ENCODE peak calls at places on chromosomes 12 and 14, in seven cellular contexts. P is fibroblast of villous mesenchyme; X is heart left ventricle; B is CD8-positive, alpha-beta T cell; U is astrocyte of the cerebellum; Z is GM23338; S is fibroblast of pulmonary artery. K is an unnamed sample.

GRCh38 chr12:108789546-108789945 is 58.2 kb upstream of the CORO1C start:
- DNase-seq in S (no peak), Z (no peak), U (no peak), X (no peak), B (no peak), P (no peak), K (no peak)

GRCh38 chr12:55741978-55742377 is 944 bp upstream of the GDF11 start:
- DNase-seq in P (no peak), B (no peak), U (no peak), Z (no peak), X (no peak), S (no peak), K (no peak)

GRCh38 chr12:83462419-83462818 is 775.7 kb downstream of the TMTC2 start:
- DNase-seq in P (no peak), Z (peak), B (no peak), U (no peak), X (no peak), S (no peak), K (no peak)

GRCh38 chr14:68939893-68940613 is 39.0 kb downstream of the ACTN1 start:
- DNase-seq in B (no peak), U (peak), S (peak), Z (peak), P (peak), X (peak), K (peak)

GRCh38 chr14:92962031-92962830 is 39.3 kb downstream of the CHGA start:
- DNase-seq in X (no peak), P (no peak), B (no peak), S (no peak), Z (no peak), U (no peak), K (no peak)

GRCh38 chr12:28872654-28873268 is 276.3 kb upstream of the FAR2 start:
- DNase-seq in Z (peak), S (peak), P (peak), X (peak), B (no peak), U (peak), K (no peak)

GRCh38 chr12:77113971-77114370 is 48.6 kb upstream of the E2F7 start:
- DNase-seq in U (no peak), X (no peak), Z (no peak), S (no peak), P (no peak), B (no peak), K (no peak)

GRCh38 chr12:16884819-16885218 is 278.9 kb upstream of the LMO3 start:
- DNase-seq in X (no peak), Z (no peak), B (no peak), S (no peak), U (no peak), P (no peak), K (no peak)

GRCh38 chr12:107144990-107145389 is 51.6 kb upstream of the CRY1 start:
- DNase-seq in Z (no peak), X (no peak), B (no peak), U (no peak), S (no peak), P (no peak), K (no peak)

GRCh38 chr12:63930971-63931370 is 86.5 kb downstream of the SRGAP1 start:
- DNase-seq in U (no peak), B (no peak), S (peak), P (peak), X (no peak), Z (no peak), K (peak)

GRCh38 chr12:42761601-42762350 is 172.2 kb upstream of the PRICKLE1 start:
- DNase-seq in P (no peak), X (no peak), S (no peak), U (no peak), B (no peak), Z (no peak), K (peak)

GRCh38 chr12:3117628-3118027 is 40.4 kb downstream of the TSPAN9 start:
- DNase-seq in S (peak), U (peak), P (peak), X (no peak), B (no peak), Z (no peak), K (peak)

GRCh38 chr12:58433969-58434368 is 486.3 kb downstream of the LRIG3 start:
- DNase-seq in S (no peak), X (no peak), Z (no peak), P (peak), B (no peak), U (no peak), K (no peak)

GRCh38 chr14:104978774-104979691 is 859 bp upstream of the AHNAK2 start:
- DNase-seq in B (no peak), S (no peak), Z (no peak), U (no peak), X (peak), P (no peak), K (no peak)

GRCh38 chr12:95218164-95218851 is 701 bp downstream of the VEZT start:
- DNase-seq in S (peak), U (peak), Z (no peak), B (no peak), P (no peak), X (no peak), K (no peak)

GRCh38 chr14:102500190-102500661 is 9.3 kb downstream of the ANKRD9 start:
- DNase-seq in S (peak), B (no peak), X (peak), P (peak), U (peak), Z (no peak), K (peak)
- TF ChIP-seq CTCF in S (no peak), B (no peak), X (no peak), P (no peak), U (no peak), Z (no peak), K (no peak)

GRCh38 chr12:89679631-89680030 is 29.0 kb downstream of the ATP2B1 start:
- DNase-seq in B (no peak), U (no peak), S (no peak), X (no peak), P (no peak), Z (no peak), K (no peak)
- H3K4me3 ChIP-seq in B (no peak), U (no peak), S (no peak), X (no peak), P (no peak), Z (no peak), K (no peak)

GRCh38 chr12:31011746-31012567 is 61.7 kb upstream of the DDX11 start:
- DNase-seq in X (no peak), Z (no peak), P (no peak), U (no peak), S (no peak), B (no peak), K (no peak)
- TF ChIP-seq CTCF in X (no peak), Z (no peak), P (peak), U (no peak), S (peak), B (no peak), K (peak)

GRCh38 chr14:51445001-51445390 is 204.9 kb downstream of the TMX1 start:
- DNase-seq in U (no peak), Z (no peak), P (no peak), B (no peak), X (no peak), S (peak), K (no peak)

GRCh38 chr14:51449666-51450061 is 202.0 kb upstream of the FRMD6 start:
- DNase-seq in P (no peak), B (no peak), X (no peak), U (no peak), Z (no peak), S (no peak), K (no peak)

GRCh38 chr14:51448831-51449665 is 202.7 kb upstream of the FRMD6 start:
- DNase-seq in S (peak), U (peak), X (peak), Z (no peak), P (peak), B (no peak), K (peak)

GRCh38 chr14:51446771-51447170 is 204.9 kb upstream of the FRMD6 start:
- DNase-seq in P (no peak), Z (no peak), S (no peak), U (no peak), X (no peak), B (no peak), K (no peak)

GRCh38 chr14:51447411-51447810 is 204.3 kb upstream of the FRMD6 start:
- DNase-seq in S (no peak), Z (no peak), U (no peak), P (no peak), B (no peak), X (no peak), K (no peak)
- H3K4me3 ChIP-seq in S (no peak), Z (no peak), U (no peak), P (no peak), B (no peak), X (no peak), K (no peak)